ENCODE peak calls at places on chromosomes 12 and 14, in eight cellular contexts. One of them, this sample, is unnamed.

GRCh38 chr12:111673503-111673902 is 12.3 kb downstream of the BRAP start:
- DNase-seq in ovary: no peak
- DNase-seq in fibroblast of lung: peak
- DNase-seq in coronary artery: no peak
- DNase-seq in cardiac muscle cell: peak
- DNase-seq in astrocyte: no peak
- DNase-seq in H9: no peak
- DNase-seq in AG04450: no peak
- DNase-seq in this sample: no peak

GRCh38 chr12:21697829-21698630 is 40.4 kb upstream of the LDHB start:
- DNase-seq in ovary: no peak
- DNase-seq in fibroblast of lung: peak
- DNase-seq in coronary artery: no peak
- DNase-seq in cardiac muscle cell: peak
- DNase-seq in astrocyte: peak
- DNase-seq in H9: no peak
- DNase-seq in AG04450: peak
- DNase-seq in this sample: no peak

GRCh38 chr12:117486840-117487659 is 125.6 kb upstream of the NOS1 start:
- DNase-seq in ovary: no peak
- DNase-seq in fibroblast of lung: no peak
- DNase-seq in coronary artery: no peak
- DNase-seq in cardiac muscle cell: no peak
- DNase-seq in astrocyte: peak
- DNase-seq in H9: no peak
- DNase-seq in AG04450: no peak
- DNase-seq in this sample: peak

GRCh38 chr12:48820406-48820805 is 2.1 kb downstream of the CACNB3 start:
- DNase-seq in ovary: no peak
- DNase-seq in fibroblast of lung: no peak
- DNase-seq in coronary artery: no peak
- DNase-seq in cardiac muscle cell: peak
- DNase-seq in astrocyte: no peak
- DNase-seq in H9: no peak
- DNase-seq in AG04450: no peak
- DNase-seq in this sample: no peak

GRCh38 chr14:89507521-89507920 is 90.5 kb upstream of the FOXN3 start:
- DNase-seq in ovary: no peak
- DNase-seq in fibroblast of lung: peak
- DNase-seq in coronary artery: no peak
- DNase-seq in cardiac muscle cell: peak
- DNase-seq in astrocyte: peak
- DNase-seq in H9: no peak
- DNase-seq in AG04450: no peak
- DNase-seq in this sample: no peak

GRCh38 chr12:42129595-42130204 is 15.0 kb downstream of the GXYLT1 start:
- DNase-seq in ovary: no peak
- DNase-seq in fibroblast of lung: peak
- DNase-seq in coronary artery: no peak
- DNase-seq in cardiac muscle cell: peak
- DNase-seq in astrocyte: peak
- DNase-seq in H9: no peak
- DNase-seq in AG04450: no peak
- DNase-seq in this sample: no peak

GRCh38 chr12:96258451-96258933 is 64.3 kb downstream of the ELK3 start:
- DNase-seq in ovary: no peak
- DNase-seq in fibroblast of lung: peak
- DNase-seq in coronary artery: no peak
- DNase-seq in cardiac muscle cell: peak
- DNase-seq in astrocyte: peak
- DNase-seq in H9: no peak
- DNase-seq in AG04450: no peak
- DNase-seq in this sample: no peak

GRCh38 chr12:6842075-6842474 is 1.4 kb downstream of the GNB3 start:
- DNase-seq in ovary: no peak
- DNase-seq in fibroblast of lung: no peak
- DNase-seq in coronary artery: no peak
- DNase-seq in cardiac muscle cell: no peak
- DNase-seq in astrocyte: no peak
- DNase-seq in H9: no peak
- DNase-seq in AG04450: no peak
- DNase-seq in this sample: no peak

GRCh38 chr12:13631873-13632272 is 349.5 kb downstream of the GRIN2B start:
- DNase-seq in ovary: no peak
- DNase-seq in fibroblast of lung: no peak
- DNase-seq in coronary artery: no peak
- DNase-seq in cardiac muscle cell: no peak
- DNase-seq in astrocyte: no peak
- DNase-seq in H9: no peak
- DNase-seq in AG04450: no peak
- DNase-seq in this sample: no peak

GRCh38 chr12:114636723-114637480 is 47.1 kb downstream of the TBX3 start:
- DNase-seq in ovary: no peak
- DNase-seq in fibroblast of lung: peak
- DNase-seq in coronary artery: no peak
- DNase-seq in cardiac muscle cell: peak
- DNase-seq in astrocyte: no peak
- DNase-seq in H9: peak
- DNase-seq in AG04450: no peak
- DNase-seq in this sample: no peak

GRCh38 chr14:56065621-56066295 is 52.5 kb upstream of the PELI2 start:
- DNase-seq in ovary: no peak
- DNase-seq in fibroblast of lung: no peak
- DNase-seq in coronary artery: no peak
- DNase-seq in cardiac muscle cell: no peak
- DNase-seq in astrocyte: no peak
- DNase-seq in H9: no peak
- DNase-seq in AG04450: no peak
- DNase-seq in this sample: no peak

GRCh38 chr12:105783983-105784947 is 354.5 kb downstream of the NUAK1 start:
- DNase-seq in ovary: no peak
- DNase-seq in fibroblast of lung: no peak
- DNase-seq in coronary artery: no peak
- DNase-seq in cardiac muscle cell: no peak
- DNase-seq in astrocyte: no peak
- DNase-seq in H9: no peak
- DNase-seq in AG04450: no peak
- DNase-seq in this sample: no peak

GRCh38 chr12:89529738-89530137 is 3.9 kb upstream of the POC1B start:
- DNase-seq in ovary: no peak
- DNase-seq in fibroblast of lung: peak
- DNase-seq in coronary artery: no peak
- DNase-seq in cardiac muscle cell: peak
- DNase-seq in astrocyte: peak
- DNase-seq in H9: no peak
- DNase-seq in AG04450: no peak
- DNase-seq in this sample: no peak

GRCh38 chr12:51322452-51322851 is 1.5 kb downstream of the BIN2 start:
- DNase-seq in ovary: no peak
- DNase-seq in fibroblast of lung: no peak
- DNase-seq in coronary artery: no peak
- DNase-seq in cardiac muscle cell: no peak
- DNase-seq in astrocyte: no peak
- DNase-seq in H9: no peak
- DNase-seq in AG04450: no peak
- DNase-seq in this sample: no peak

GRCh38 chr14:70905316-70905715 is 1.9 kb upstream of the PCNX1 start:
- DNase-seq in ovary: peak
- DNase-seq in fibroblast of lung: peak
- DNase-seq in coronary artery: no peak
- DNase-seq in cardiac muscle cell: peak
- DNase-seq in astrocyte: no peak
- DNase-seq in H9: no peak
- DNase-seq in AG04450: peak
- DNase-seq in this sample: no peak

GRCh38 chr12:43294147-43294546 is 257.9 kb downstream of the ADAMTS20 start:
- DNase-seq in ovary: no peak
- DNase-seq in fibroblast of lung: no peak
- DNase-seq in coronary artery: no peak
- DNase-seq in cardiac muscle cell: no peak
- DNase-seq in astrocyte: no peak
- DNase-seq in H9: no peak
- DNase-seq in AG04450: no peak
- DNase-seq in this sample: no peak
- H3K27ac ChIP-seq in ovary: no peak
- H3K27ac ChIP-seq in fibroblast of lung: no peak
- H3K27ac ChIP-seq in coronary artery: no peak
- H3K27ac ChIP-seq in cardiac muscle cell: no peak
- H3K27ac ChIP-seq in astrocyte: no peak
- H3K27ac ChIP-seq in H9: no peak
- H3K27ac ChIP-seq in AG04450: no peak
- H3K27ac ChIP-seq in this sample: no peak

DNA sequence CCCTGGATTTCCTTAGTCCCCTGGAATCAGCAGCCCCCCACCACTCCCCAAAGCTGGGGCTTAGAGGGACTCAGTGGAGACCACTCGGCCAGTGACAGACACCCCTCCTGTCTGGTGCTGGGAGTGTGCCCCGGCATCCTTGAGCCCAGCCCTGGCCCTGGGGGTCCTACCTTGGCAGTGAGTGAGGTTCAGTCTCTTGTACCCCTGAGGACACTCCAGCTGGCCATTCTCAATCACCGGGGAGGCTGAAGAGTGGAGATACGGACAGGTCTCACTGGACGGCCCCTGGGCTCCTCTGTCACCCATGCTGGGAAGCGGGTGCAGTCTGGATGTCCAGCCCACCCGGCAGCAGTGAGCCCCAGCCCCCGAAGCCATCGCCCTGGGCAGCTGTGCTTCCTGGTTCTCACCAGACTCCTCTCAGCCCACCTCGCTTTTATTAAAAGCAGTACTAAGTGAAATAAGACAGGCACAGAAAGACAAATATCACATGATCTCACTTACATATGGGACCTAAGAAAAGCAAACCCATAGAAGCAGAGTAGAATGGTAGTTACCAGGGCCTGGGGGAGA is 42.3 kb downstream of the ISCA2 start:
- DNase-seq in ovary: no peak
- DNase-seq in fibroblast of lung: no peak
- DNase-seq in coronary artery: no peak
- DNase-seq in cardiac muscle cell: no peak
- DNase-seq in astrocyte: no peak
- DNase-seq in H9: no peak
- DNase-seq in AG04450: no peak
- DNase-seq in this sample: no peak
- H3K27ac ChIP-seq in ovary: no peak
- H3K27ac ChIP-seq in fibroblast of lung: no peak
- H3K27ac ChIP-seq in coronary artery: no peak
- H3K27ac ChIP-seq in cardiac muscle cell: no peak
- H3K27ac ChIP-seq in astrocyte: no peak
- H3K27ac ChIP-seq in H9: no peak
- H3K27ac ChIP-seq in AG04450: no peak
- H3K27ac ChIP-seq in this sample: peak

GRCh38 chr12:54412348-54412747 is 6.7 kb downstream of the ITGA5 start:
- DNase-seq in ovary: no peak
- DNase-seq in fibroblast of lung: no peak
- DNase-seq in coronary artery: no peak
- DNase-seq in cardiac muscle cell: no peak
- DNase-seq in astrocyte: no peak
- DNase-seq in H9: no peak
- DNase-seq in AG04450: no peak
- DNase-seq in this sample: no peak

GRCh38 chr12:54412786-54413185 is 6.3 kb downstream of the ITGA5 start:
- DNase-seq in ovary: no peak
- DNase-seq in fibroblast of lung: no peak
- DNase-seq in coronary artery: no peak
- DNase-seq in cardiac muscle cell: no peak
- DNase-seq in astrocyte: no peak
- DNase-seq in H9: no peak
- DNase-seq in AG04450: no peak
- DNase-seq in this sample: no peak

GRCh38 chr12:54413284-54414190 is 5.5 kb downstream of the ITGA5 start:
- DNase-seq in ovary: no peak
- DNase-seq in fibroblast of lung: no peak
- DNase-seq in coronary artery: no peak
- DNase-seq in cardiac muscle cell: peak
- DNase-seq in astrocyte: peak
- DNase-seq in H9: no peak
- DNase-seq in AG04450: no peak
- DNase-seq in this sample: no peak

GRCh38 chr12:54415223-54415929 is 3.7 kb downstream of the ITGA5 start:
- DNase-seq in ovary: no peak
- DNase-seq in fibroblast of lung: no peak
- DNase-seq in coronary artery: no peak
- DNase-seq in cardiac muscle cell: no peak
- DNase-seq in astrocyte: no peak
- DNase-seq in H9: no peak
- DNase-seq in AG04450: no peak
- DNase-seq in this sample: no peak

GRCh38 chr12:54414191-54414525 is 4.9 kb downstream of the ITGA5 start:
- DNase-seq in ovary: no peak
- DNase-seq in fibroblast of lung: no peak
- DNase-seq in coronary artery: no peak
- DNase-seq in cardiac muscle cell: no peak
- DNase-seq in astrocyte: no peak
- DNase-seq in H9: no peak
- DNase-seq in AG04450: no peak
- DNase-seq in this sample: no peak
- H3K27ac ChIP-seq in ovary: no peak
- H3K27ac ChIP-seq in fibroblast of lung: no peak
- H3K27ac ChIP-seq in coronary artery: peak
- H3K27ac ChIP-seq in cardiac muscle cell: no peak
- H3K27ac ChIP-seq in astrocyte: peak
- H3K27ac ChIP-seq in H9: no peak
- H3K27ac ChIP-seq in AG04450: no peak
- H3K27ac ChIP-seq in this sample: no peak

GRCh38 chr14:99688210-99688581 is 4.1 kb downstream of the CYP46A1 start:
- DNase-seq in ovary: peak
- DNase-seq in fibroblast of lung: no peak
- DNase-seq in coronary artery: no peak
- DNase-seq in cardiac muscle cell: no peak
- DNase-seq in astrocyte: no peak
- DNase-seq in H9: no peak
- DNase-seq in AG04450: no peak
- DNase-seq in this sample: no peak

GRCh38 chr14:99689266-99690236 is 5.5 kb downstream of the CYP46A1 start:
- DNase-seq in ovary: no peak
- DNase-seq in fibroblast of lung: no peak
- DNase-seq in coronary artery: no peak
- DNase-seq in cardiac muscle cell: no peak
- DNase-seq in astrocyte: no peak
- DNase-seq in H9: no peak
- DNase-seq in AG04450: no peak
- DNase-seq in this sample: no peak

GRCh38 chr14:99691111-99691885 is 7.2 kb downstream of the CYP46A1 start:
- DNase-seq in ovary: no peak
- DNase-seq in fibroblast of lung: no peak
- DNase-seq in coronary artery: no peak
- DNase-seq in cardiac muscle cell: no peak
- DNase-seq in astrocyte: no peak
- DNase-seq in H9: no peak
- DNase-seq in AG04450: no peak
- DNase-seq in this sample: no peak

GRCh38 chr14:99688629-99689028 is 4.5 kb downstream of the CYP46A1 start:
- DNase-seq in ovary: no peak
- DNase-seq in fibroblast of lung: no peak
- DNase-seq in coronary artery: no peak
- DNase-seq in cardiac muscle cell: no peak
- DNase-seq in astrocyte: no peak
- DNase-seq in H9: no peak
- DNase-seq in AG04450: no peak
- DNase-seq in this sample: no peak

GRCh38 chr14:99690636-99691035 is 6.5 kb downstream of the CYP46A1 start:
- DNase-seq in ovary: no peak
- DNase-seq in fibroblast of lung: no peak
- DNase-seq in coronary artery: no peak
- DNase-seq in cardiac muscle cell: no peak
- DNase-seq in astrocyte: no peak
- DNase-seq in H9: no peak
- DNase-seq in AG04450: no peak
- DNase-seq in this sample: no peak
- H3K27ac ChIP-seq in ovary: no peak
- H3K27ac ChIP-seq in fibroblast of lung: no peak
- H3K27ac ChIP-seq in coronary artery: no peak
- H3K27ac ChIP-seq in cardiac muscle cell: no peak
- H3K27ac ChIP-seq in astrocyte: no peak
- H3K27ac ChIP-seq in H9: no peak
- H3K27ac ChIP-seq in AG04450: no peak
- H3K27ac ChIP-seq in this sample: no peak